ENCODE peak calls at places on chromosome 3, in eight cellular contexts. A, S, D, E, C, K, G and N are unnamed samples.

GRCh38 chr3:82163907-82164520 is 402.6 kb upstream of the GBE1 start:
- DNase-seq in E (no peak), K (no peak), C (no peak), D (no peak), A (peak), S (no peak), G (no peak), N (no peak)

GRCh38 chr3:100561459-100562158 is 47.8 kb upstream of the ADGRG7 start:
- DNase-seq in G (no peak), K (no peak), C (no peak), A (peak), E (no peak), D (no peak), S (no peak), N (no peak)

GRCh38 chr3:152100491-152101086 is 168.1 kb upstream of the MBNL1 start:
- DNase-seq in E (no peak), A (no peak), K (no peak), G (no peak), D (no peak), C (no peak), S (peak), N (no peak)

GRCh38 chr3:140576444-140576843 is 101.4 kb upstream of the TRIM42 start:
- DNase-seq in S (no peak), K (no peak), E (no peak), A (no peak), C (no peak), G (no peak), D (no peak), N (no peak)

GRCh38 chr3:58955308-58955707 is 94.5 kb downstream of the CFAP20DC start:
- DNase-seq in G (no peak), K (no peak), C (no peak), D (no peak), S (no peak), A (no peak), E (no peak), N (no peak)

GRCh38 chr3:50303038-50303815 is at the start of gene HYAL1:
- DNase-seq in D (no peak), G (no peak), K (peak), E (no peak), S (no peak), C (no peak), A (no peak), N (no peak)

GRCh38 chr3:72700106-72700505 is 148.1 kb downstream of the SHQ1 start:
- DNase-seq in G (no peak), C (no peak), E (no peak), D (no peak), S (no peak), A (no peak), K (no peak), N (no peak)

GRCh38 chr3:46065294-46065705 is 38.0 kb upstream of the XCR1 start:
- DNase-seq in E (no peak), G (peak), K (no peak), S (peak), A (no peak), D (peak), C (peak), N (no peak)

GRCh38 chr3:128383316-128384235 is 83.1 kb downstream of the DNAJB8 start:
- DNase-seq in A (peak), C (peak), K (peak), G (peak), D (no peak), S (no peak), E (peak), N (peak)

GRCh38 chr3:122030381-122031122 is 8.5 kb upstream of the ILDR1 start:
- DNase-seq in E (no peak), G (no peak), K (no peak), A (peak), C (no peak), S (no peak), D (no peak), N (no peak)

GRCh38 chr3:78285032-78285728 is 1245.3 kb downstream of the ROBO2 start:
- DNase-seq in A (no peak), C (no peak), E (no peak), S (no peak), K (no peak), D (no peak), G (no peak), N (no peak)

GRCh38 chr3:134080761-134081160 is 51.0 kb upstream of the SLCO2A1 start:
- DNase-seq in C (no peak), G (no peak), A (no peak), K (no peak), E (no peak), S (no peak), D (no peak), N (no peak)

GRCh38 chr3:193474446-193474845 is 80.2 kb downstream of the ATP13A4 start:
- DNase-seq in E (no peak), G (no peak), S (no peak), K (no peak), D (no peak), C (no peak), A (no peak), N (no peak)

GRCh38 chr3:119481079-119481478 is 12.3 kb downstream of the POGLUT1 start:
- DNase-seq in C (no peak), K (no peak), A (no peak), S (no peak), G (no peak), D (no peak), E (no peak), N (no peak)

GRCh38 chr3:172087827-172088580 is 48.6 kb downstream of the FNDC3B start:
- DNase-seq in G (no peak), C (no peak), E (no peak), S (no peak), A (no peak), D (no peak), K (no peak), N (no peak)

GRCh38 chr3:50126287-50127211 is 28.6 kb upstream of the SEMA3F start:
- DNase-seq in C (no peak), G (no peak), D (no peak), A (peak), E (no peak), S (no peak), K (peak), N (no peak)

GRCh38 chr3:9866639-9867038 is 13.4 kb downstream of the CIDEC start:
- DNase-seq in D (no peak), G (no peak), S (no peak), A (no peak), C (peak), K (peak), E (no peak), N (no peak)

GRCh38 chr3:12347301-12347700 is 58.4 kb downstream of the PPARG start:
- DNase-seq in C (no peak), G (no peak), D (no peak), S (no peak), A (no peak), E (no peak), K (no peak), N (no peak)

GRCh38 chr3:139252719-139253118 is 91.1 kb upstream of the MRPS22 start:
- DNase-seq in G (no peak), S (no peak), C (no peak), D (no peak), E (no peak), K (peak), A (no peak), N (no peak)

GRCh38 chr3:36891651-36892268 is 53.1 kb downstream of the TRANK1 start:
- DNase-seq in C (no peak), S (no peak), K (no peak), G (no peak), D (no peak), E (no peak), A (no peak), N (no peak)

GRCh38 chr3:106529738-106530137 is 660.9 kb upstream of the CBLB start:
- DNase-seq in E (no peak), C (no peak), G (no peak), K (no peak), A (no peak), D (no peak), S (no peak), N (no peak)

GRCh38 chr3:150521458-150521857 is 24.8 kb downstream of the SERP1 start:
- DNase-seq in S (no peak), K (no peak), A (no peak), G (no peak), E (no peak), C (no peak), D (no peak), N (no peak)

GRCh38 chr3:187072102-187072501 is 67.2 kb downstream of the RPL39L start:
- DNase-seq in D (no peak), C (no peak), S (no peak), A (no peak), G (no peak), E (no peak), K (no peak), N (no peak)

GRCh38 chr3:12506201-12506600 is 21.9 kb downstream of the TSEN2 start:
- DNase-seq in C (no peak), E (no peak), S (no peak), K (no peak), D (no peak), A (no peak), G (no peak), N (no peak)

GRCh38 chr3:186137051-186137685 is 28.3 kb upstream of the ETV5 start:
- DNase-seq in D (no peak), S (no peak), K (no peak), A (no peak), G (no peak), E (no peak), C (no peak), N (no peak)

GRCh38 chr3:39962566-39962965 is 153.2 kb downstream of the MYRIP start:
- DNase-seq in E (no peak), K (no peak), D (no peak), C (no peak), A (no peak), G (no peak), S (no peak), N (no peak)

GRCh38 chr3:170220871-170221270 is 1.4 kb upstream of the PRKCI start:
- DNase-seq in K (no peak), G (no peak), C (no peak), D (no peak), S (no peak), A (peak), E (no peak), N (no peak)

GRCh38 chr3:38834110-38834509 is 18.1 kb upstream of the SCN10A start:
- DNase-seq in C (peak), D (no peak), A (peak), G (no peak), S (no peak), E (no peak), K (no peak), N (peak)

GRCh38 chr3:128192131-128192530 is 38.9 kb downstream of the EEFSEC start:
- DNase-seq in D (no peak), A (no peak), K (no peak), E (no peak), G (no peak), S (no peak), C (no peak), N (no peak)

GRCh38 chr3:46574263-46574662 is 8.2 kb upstream of the LRRC2 start:
- DNase-seq in K (no peak), G (no peak), E (no peak), C (no peak), S (no peak), D (no peak), A (no peak), N (no peak)

GRCh38 chr3:31661993-31662392 is 129.3 kb downstream of the STT3B start:
- DNase-seq in D (no peak), S (no peak), A (no peak), G (no peak), E (no peak), C (no peak), K (no peak), N (no peak)

GRCh38 chr3:114121996-114122709 is 56.7 kb downstream of the DRD3 start:
- DNase-seq in C (no peak), S (no peak), G (no peak), A (peak), E (no peak), K (no peak), D (no peak), N (peak)

GRCh38 chr3:181718416-181718815 is 6.7 kb downstream of the SOX2 start:
- DNase-seq in K (no peak), G (no peak), A (no peak), D (no peak), S (no peak), C (no peak), E (no peak), N (no peak)